ENCODE peak calls at places on chromosome 15, in seven cellular contexts. X is hepatocyte; S is GDM1; R is PC-9; C is activated CD4-positive, alpha-beta T cell treated with anti-CD3 and anti-CD28 coated beads for 48 hours; J is putamen; I is activated CD8-positive, alpha-beta memory T cell treated with anti-CD3 and anti-CD28 coated beads for 1 hour. H is an unnamed sample.
A peak's percentile ranks its signal among the peaks of the same experiment; 100 is the strongest.

GRCh38 chr15:91995146-91995545 is 141.6 kb downstream of the SLCO3A1 start:
- DNase-seq in X (no peak), S (no peak), R (no peak), C (no peak), J (no peak), I (no peak), H (no peak)

GRCh38 chr15:75089781-75090734 is 66.7 kb downstream of the PPCDC start:
- DNase-seq in X (peak; percentile 56), S (peak; percentile 56), R (peak; percentile 67), C (no peak), J (no peak), I (no peak), H (no peak)

GRCh38 chr15:29057856-29058255 is 172.1 kb downstream of the APBA2 start:
- DNase-seq in X (no peak), S (no peak), R (no peak), C (no peak), J (no peak), I (no peak), H (no peak)

GRCh38 chr15:67501177-67501835 is 19.6 kb upstream of the C15orf61 start:
- DNase-seq in X (peak; percentile 30), S (peak; percentile 2), R (no peak), C (no peak), J (peak; percentile 24), I (no peak), H (no peak)

GRCh38 chr15:69557340-69558137 is 104.9 kb downstream of the RPLP1 start:
- DNase-seq in X (peak; percentile 86), S (no peak), R (peak; percentile 67), C (no peak), J (no peak), I (no peak), H (peak; percentile 56)

GRCh38 chr15:38049876-38050275 is 115.4 kb downstream of the TMCO5A start:
- DNase-seq in X (no peak), S (no peak), R (no peak), C (no peak), J (no peak), I (no peak), H (no peak)

GRCh38 chr15:74775132-74775562 is 6.7 kb upstream of the CSK start:
- DNase-seq in X (no peak), S (no peak), R (no peak), C (no peak), J (no peak), I (no peak), H (no peak)

GRCh38 chr15:67050062-67050461 is 15.3 kb upstream of the SMAD3 start:
- DNase-seq in X (no peak), S (no peak), R (no peak), C (no peak), J (peak; percentile 78), I (no peak), H (no peak)

GRCh38 chr15:84658080-84658787 is at the start of gene NMB:
- DNase-seq in X (peak; percentile 94), S (peak; percentile 72), R (peak; percentile 88), C (peak; percentile 85), J (peak; percentile 47), I (peak; percentile 74), H (no peak)

GRCh38 chr15:42059661-42060476 is 34.5 kb downstream of the PLA2G4D start:
- DNase-seq in X (peak; percentile 69), S (peak; percentile 13), R (peak; percentile 49), C (peak; percentile 82), J (no peak), I (peak; percentile 55), H (no peak)

GRCh38 chr15:62403164-62403809 is 238.2 kb upstream of the C2CD4B start:
- DNase-seq in X (no peak), S (no peak), R (peak; percentile 30), C (no peak), J (no peak), I (no peak), H (no peak)

GRCh38 chr15:69531302-69532027 is 78.8 kb downstream of the RPLP1 start:
- DNase-seq in X (no peak), S (no peak), R (no peak), C (no peak), J (peak; percentile 50), I (no peak), H (no peak)

GRCh38 chr15:75104804-75105557 is 81.6 kb downstream of the PPCDC start:
- DNase-seq in X (peak; percentile 80), S (peak; percentile 81), R (peak; percentile 87), C (peak; percentile 40), J (peak; percentile 36), I (no peak), H (peak; percentile 89)

GRCh38 chr15:48802867-48803266 is 8.0 kb downstream of the CEP152 start:
- DNase-seq in X (peak; percentile 21), S (no peak), R (no peak), C (no peak), J (no peak), I (no peak), H (peak; percentile 56)

GRCh38 chr15:55526559-55527036 is 18.6 kb upstream of the DNAAF4 start:
- DNase-seq in X (peak; percentile 46), S (peak; percentile 50), R (no peak), C (peak; percentile 18), J (peak; percentile 3), I (no peak), H (no peak)

H was measured in epithelial cell of prostate.